ENCODE peak calls at places on chromosomes 5 and 9, in seven cellular contexts. I, O, K, Z, E, P and V are unnamed samples.

GRCh38 chr5:1215320-1216096 is 9.7 kb upstream of the SLC6A18 start:
- DNase-seq in P (no peak), E (no peak), O (no peak), I (no peak), K (no peak), Z (no peak), V (no peak)

GRCh38 chr9:86242012-86242411 is 17.4 kb downstream of the C9orf153 start:
- DNase-seq in Z (no peak), K (no peak), O (no peak), E (no peak), P (no peak), I (no peak), V (no peak)

GRCh38 chr5:77812926-77813589 is 36.9 kb upstream of the TBCA start:
- DNase-seq in Z (no peak), I (no peak), P (no peak), E (no peak), K (no peak), O (no peak), V (no peak)

GRCh38 chr9:92100237-92100911 is 14.8 kb downstream of the SPTLC1 start:
- DNase-seq in I (peak; percentile 87), Z (no peak), P (no peak), O (no peak), K (no peak), E (no peak), V (no peak)

GRCh38 chr5:143244000-143244736 is 159.3 kb downstream of the NR3C1 start:
- DNase-seq in E (no peak), O (no peak), K (no peak), I (peak; percentile 98), Z (no peak), P (peak; percentile 43), V (no peak)

GRCh38 chr9:79664375-79664825 is 92.6 kb downstream of the TLE4 start:
- DNase-seq in P (no peak), Z (no peak), I (peak; percentile 36), E (no peak), K (no peak), O (no peak), V (no peak)

GRCh38 chr5:99702565-99702964 is 773.8 kb upstream of the CHD1 start:
- DNase-seq in I (no peak), K (no peak), Z (no peak), P (no peak), E (no peak), O (no peak), V (no peak)

GRCh38 chr5:57117601-57118000 is 56.3 kb upstream of the GPBP1 start:
- DNase-seq in I (no peak), E (no peak), K (peak; percentile 23), O (no peak), P (no peak), Z (no peak), V (no peak)

GRCh38 chr9:95425910-95426551 is 90.7 kb downstream of the PTCH1 start:
- DNase-seq in K (no peak), P (no peak), E (no peak), O (peak; percentile 64), I (peak; percentile 74), Z (no peak), V (no peak)

GRCh38 chr5:103216137-103216536 is 42.4 kb upstream of the MACIR start:
- DNase-seq in O (peak; percentile 4), P (no peak), Z (no peak), K (no peak), I (peak; percentile 4), E (no peak), V (no peak)

GRCh38 chr9:128703616-128704355 is 1.5 kb downstream of the PKN3 start:
- DNase-seq in I (no peak), E (peak; percentile 28), O (peak; percentile 82), K (no peak), P (peak; percentile 62), Z (no peak), V (no peak)

GRCh38 chr5:157513182-157513581 is 53.2 kb downstream of the NIPAL4 start:
- DNase-seq in P (no peak), E (no peak), K (no peak), Z (no peak), O (no peak), I (no peak), V (no peak)

GRCh38 chr9:14170973-14171596 is 142.9 kb downstream of the NFIB start:
- DNase-seq in P (no peak), I (peak; percentile 83), E (no peak), Z (no peak), O (no peak), K (no peak), V (no peak)

GRCh38 chr5:178673801-178674200 is 47.0 kb upstream of the CLK4 start:
- DNase-seq in O (no peak), I (no peak), Z (no peak), K (no peak), P (no peak), E (no peak), V (no peak)

GRCh38 chr9:83238871-83239624 is 176.1 kb upstream of the RASEF start:
- DNase-seq in K (no peak), I (no peak), P (no peak), O (no peak), Z (no peak), E (no peak), V (no peak)

GRCh38 chr5:76958976-76959767 is 6.3 kb downstream of the CRHBP start:
- DNase-seq in P (no peak), O (no peak), E (no peak), K (no peak), Z (no peak), I (peak; percentile 70), V (no peak)

GRCh38 chr5:138330813-138331448 is 673 bp downstream of the CDC25C start:
- DNase-seq in O (no peak), E (no peak), Z (no peak), K (no peak), I (no peak), P (no peak), V (no peak)

GRCh38 chr5:77645158-77645994 is 6.9 kb upstream of the OTP start:
- DNase-seq in I (no peak), Z (no peak), P (no peak), E (peak; percentile 66), O (peak; percentile 93), K (no peak), V (no peak)

GRCh38 chr9:69044226-69045219 is 9.0 kb downstream of the FXN start:
- DNase-seq in E (peak; percentile 62), Z (no peak), I (peak; percentile 68), P (no peak), K (no peak), O (peak; percentile 55), V (no peak)

GRCh38 chr9:128001411-128002298 is 20.9 kb upstream of the EEIG1 start:
- DNase-seq in I (peak; percentile 89), O (peak; percentile 70), K (no peak), E (peak; percentile 76), P (no peak), Z (no peak), V (no peak)

GRCh38 chr5:149205625-149206523 is 64.6 kb downstream of the ABLIM3 start:
- DNase-seq in E (no peak), I (peak; percentile 93), Z (no peak), K (no peak), P (peak; percentile 29), O (no peak), V (no peak)

GRCh38 chr5:57889558-57889957 is 406.9 kb upstream of the ACTBL2 start:
- DNase-seq in P (no peak), E (no peak), K (no peak), O (no peak), I (peak; percentile 83), Z (no peak), V (no peak)

GRCh38 chr9:110602281-110602680 is 22.7 kb upstream of the SVEP1 start:
- DNase-seq in P (no peak), E (peak; percentile 54), K (no peak), O (no peak), Z (no peak), I (no peak), V (no peak)

GRCh38 chr5:69225859-69226258 is 8.8 kb upstream of the CDK7 start:
- DNase-seq in E (no peak), O (no peak), I (no peak), K (no peak), Z (no peak), P (no peak), V (no peak)

GRCh38 chr9:95107001-95107749 is 210.3 kb downstream of the FANCC start:
- DNase-seq in E (no peak), P (no peak), O (no peak), K (no peak), I (peak; percentile 58), Z (no peak), V (no peak)

GRCh38 chr5:168317521-168318147 is 26.2 kb downstream of the WWC1 start:
- DNase-seq in Z (no peak), K (no peak), I (peak; percentile 100), E (no peak), O (no peak), P (no peak), V (no peak)

GRCh38 chr5:142938201-142938600 is 168.0 kb downstream of the ARHGAP26 start:
- DNase-seq in O (no peak), I (no peak), K (no peak), P (no peak), E (no peak), Z (no peak), V (no peak)